ENCODE peak calls at places on chromosome 2, in four cellular contexts. B is H9, T is H1, E is mesendoderm. R is an unnamed sample.

GRCh38 chr2:119116411-119117295 is 41.9 kb downstream of the C1QL2 start:
- DNase-seq in B (no peak), T (no peak), E (no peak), R (no peak)

GRCh38 chr2:218605438-218605837 is 2.3 kb upstream of the PLCD4 start:
- DNase-seq in B (no peak), T (no peak), E (no peak), R (peak; percentile 78)

GRCh38 chr2:148300534-148300933 is 279.6 kb downstream of the MBD5 start:
- DNase-seq in B (no peak), T (no peak), E (no peak), R (peak; percentile 39)

GRCh38 chr2:180394305-180394704 is 387.2 kb upstream of the CWC22 start:
- DNase-seq in B (no peak), T (no peak), E (no peak), R (no peak)

GRCh38 chr2:103738108-103738507 is 976.3 kb downstream of the TMEM182 start:
- DNase-seq in B (no peak), T (no peak), E (no peak), R (no peak)

GRCh38 chr2:1748741-1749488 is 4.6 kb upstream of the PXDN start:
- DNase-seq in B (peak; percentile 19), T (no peak), E (no peak), R (no peak)

GRCh38 chr2:238096311-238097011 is 3.7 kb upstream of the ESPNL start:
- DNase-seq in B (peak; percentile 76), T (no peak), E (no peak), R (no peak)

GRCh38 chr2:98090951-98091350 is 4.0 kb downstream of the VWA3B start:
- DNase-seq in B (no peak), T (no peak), E (peak; percentile 91), R (no peak)

GRCh38 chr2:118292991-118293390 is 204.7 kb downstream of the INSIG2 start:
- DNase-seq in B (no peak), T (no peak), E (no peak), R (no peak)

GRCh38 chr2:1854747-1855146 is 110.4 kb upstream of the PXDN start:
- DNase-seq in B (peak; percentile 80), T (peak; percentile 34), E (peak; percentile 90), R (peak; percentile 11)

GRCh38 chr2:106108351-106108750 is 85.8 kb downstream of the UXS1 start:
- DNase-seq in B (no peak), T (no peak), E (no peak), R (peak; percentile 49)

GRCh38 chr2:175597286-175597685 is 404.8 kb downstream of the LNPK start:
- DNase-seq in B (no peak), T (no peak), E (no peak), R (no peak)

GRCh38 chr2:235591921-235592320 is 98.1 kb downstream of the AGAP1 start:
- DNase-seq in B (no peak), T (no peak), E (no peak), R (peak; percentile 21)

GRCh38 chr2:62884086-62884485 is 166.5 kb upstream of the OTX1 start:
- DNase-seq in B (no peak), T (no peak), E (peak; percentile 39), R (no peak)

GRCh38 chr2:9089831-9090230 is 86.3 kb upstream of the MBOAT2 start:
- DNase-seq in B (no peak), T (no peak), E (no peak), R (no peak)

GRCh38 chr2:12441750-12442626 is 274.7 kb upstream of the TRIB2 start:
- DNase-seq in B (no peak), T (no peak), E (peak; percentile 14), R (no peak)

GRCh38 chr2:181984814-181985631 is 630 bp upstream of the PPP1R1C start:
- DNase-seq in B (no peak), T (no peak), E (no peak), R (peak; percentile 38)

GRCh38 chr2:39948016-39948719 is 169.1 kb upstream of the THUMPD2 start:
- DNase-seq in B (no peak), T (no peak), E (no peak), R (peak; percentile 56)

GRCh38 chr2:15892575-15892974 is 47.8 kb upstream of the MYCN start:
- DNase-seq in B (no peak), T (no peak), E (no peak), R (no peak)

GRCh38 chr2:3175568-3175955 is 202.1 kb downstream of the EIPR1 start:
- DNase-seq in B (no peak), T (no peak), E (no peak), R (no peak)
- H3K9ac ChIP-seq in B (no peak overlapping the region), T (no peak overlapping the region), E (no peak overlapping the region), R (no peak overlapping the region)

GRCh38 chr2:171670655-171671054 is 16.6 kb upstream of the DYNC1I2 start:
- DNase-seq in B (no peak), T (no peak), E (no peak), R (peak; percentile 21)
- H4K5ac ChIP-seq in B (no peak overlapping the region), T (no peak overlapping the region), E (no peak overlapping the region), R (no peak overlapping the region)

DNA sequence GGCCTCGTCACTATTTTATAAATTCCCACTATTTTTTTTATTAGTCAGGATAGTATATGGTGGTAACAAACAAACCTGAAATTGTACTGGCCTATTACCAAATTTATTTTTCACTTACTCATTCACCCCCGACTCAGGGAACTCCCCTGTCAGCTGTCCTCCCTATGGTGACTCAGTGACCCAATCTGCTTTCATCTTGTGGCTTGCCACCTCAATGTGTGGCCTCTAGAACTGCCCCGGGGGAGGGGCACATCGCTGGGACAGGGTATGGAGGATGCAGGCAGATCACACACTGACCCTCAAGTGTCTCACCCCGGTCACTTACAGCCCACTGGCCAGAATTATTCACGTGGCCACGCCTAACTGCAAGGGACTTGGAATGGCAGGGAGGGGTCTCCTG is 71.6 kb downstream of the ACTR2 start:
- DNase-seq in B (no peak), T (no peak), E (no peak), R (peak; percentile 74)
- H3K9ac ChIP-seq in B (no peak overlapping the region), T (no peak overlapping the region), E (no peak overlapping the region), R (no peak overlapping the region)

GRCh38 chr2:86202702-86203101 is 3.4 kb downstream of the MRPL35 start:
- DNase-seq in B (no peak), T (no peak), E (no peak), R (no peak)

GRCh38 chr2:86199834-86200177 is 549 bp downstream of the MRPL35 start:
- DNase-seq in B (no peak), T (no peak), E (no peak), R (no peak)

GRCh38 chr2:86201951-86202692 is 2.9 kb downstream of the MRPL35 start:
- DNase-seq in B (no peak), T (no peak), E (peak; percentile 35), R (no peak)

GRCh38 chr2:86204458-86204857 is 5.2 kb downstream of the MRPL35 start:
- DNase-seq in B (no peak), T (no peak), E (no peak), R (no peak)

GRCh38 chr2:86203614-86204013 is 4.4 kb downstream of the MRPL35 start:
- DNase-seq in B (no peak), T (no peak), E (no peak), R (no peak)
- H4K5ac ChIP-seq in B (no peak overlapping the region), T (no peak overlapping the region), E (no peak overlapping the region), R (no peak overlapping the region)